ENCODE peak calls at places on chromosomes 12 and 14, in nine cellular contexts. O is PC-3; M is SJSA1; T is aorta; R is OCI-LY7; A is CD4-positive, alpha-beta memory T cell; F is prostate gland; V is A549; C is GM23338. Y is an unnamed sample.

GRCh38 chr14:99234982-99235491 is 37.0 kb downstream of the BCL11B start:
- DNase-seq in T (no peak), F (no peak), C (peak; percentile 80), A (peak; percentile 49), R (no peak), M (no peak), V (no peak), O (no peak), Y (no peak)

GRCh38 chr14:88346048-88346639 is 23.1 kb upstream of the KCNK10 start:
- DNase-seq in R (no peak), F (peak; percentile 12), V (no peak), O (peak; percentile 96), C (no peak), M (no peak), T (no peak), A (no peak), Y (no peak)

GRCh38 chr14:45867046-45867894 is 614.3 kb upstream of the MIS18BP1 start:
- DNase-seq in F (no peak), C (no peak), A (no peak), O (no peak), V (no peak), T (no peak), R (no peak), M (no peak), Y (no peak)

GRCh38 chr14:100278702-100279101 is 27.5 kb downstream of the SLC25A29 start:
- DNase-seq in V (no peak), A (no peak), O (peak; percentile 27), T (no peak), C (no peak), R (peak; percentile 45), M (no peak), F (peak; percentile 47), Y (no peak)

GRCh38 chr14:70905316-70905715 is 1.9 kb upstream of the PCNX1 start:
- DNase-seq in O (no peak), M (no peak), A (no peak), C (no peak), V (no peak), R (no peak), T (no peak), F (no peak), Y (peak; percentile 78)

GRCh38 chr12:95446511-95446910 is 27.4 kb upstream of the METAP2 start:
- DNase-seq in F (no peak), C (peak; percentile 80), O (no peak), M (no peak), R (no peak), V (no peak), A (no peak), T (peak; percentile 59), Y (peak; percentile 60)

GRCh38 chr14:63730659-63731058 is 2.8 kb upstream of the SGPP1 start:
- DNase-seq in F (no peak), O (no peak), C (no peak), A (no peak), R (no peak), T (no peak), V (no peak), M (no peak), Y (no peak)

GRCh38 chr12:77122236-77122635 is 56.9 kb upstream of the E2F7 start:
- DNase-seq in A (no peak), V (no peak), O (peak; percentile 90), T (no peak), R (no peak), M (peak; percentile 79), C (no peak), F (no peak), Y (no peak)

GRCh38 chr12:76872415-76872814 is 6.4 kb downstream of the CSRP2 start:
- DNase-seq in C (peak; percentile 89), F (no peak), T (no peak), M (no peak), R (peak; percentile 37), V (no peak), A (no peak), O (no peak), Y (no peak)

GRCh38 chr12:51341259-51342007 is 5.0 kb downstream of the CELA1 start:
- DNase-seq in F (peak; percentile 50), C (peak; percentile 92), R (peak; percentile 78), A (peak; percentile 75), T (peak; percentile 78), V (peak; percentile 84), O (peak; percentile 88), M (peak; percentile 68), Y (peak; percentile 84)

GRCh38 chr14:32564591-32564990 is 235.5 kb downstream of the AKAP6 start:
- DNase-seq in F (peak; percentile 29), T (no peak), V (no peak), R (no peak), O (no peak), C (no peak), A (peak; percentile 12), M (no peak), Y (no peak)

GRCh38 chr14:58491593-58491992 is 64.1 kb downstream of the KIAA0586 start:
- DNase-seq in T (no peak), M (no peak), R (no peak), F (no peak), A (no peak), V (no peak), C (no peak), O (peak; percentile 35), Y (no peak)

GRCh38 chr14:53187921-53188463 is 34.9 kb upstream of the DDHD1 start:
- DNase-seq in V (no peak), C (no peak), O (no peak), F (no peak), A (no peak), R (no peak), T (no peak), M (no peak), Y (no peak)
- H3K4me1 ChIP-seq in V (no peaks in the 10 kb centered on the region), C (peaks cover 21% of the 10 kb centered on the region), O (peaks cover 5% of the 10 kb centered on the region), F (no peaks in the 10 kb centered on the region), A (no peaks in the 10 kb centered on the region), R (no peaks in the 10 kb centered on the region), T (no peaks in the 10 kb centered on the region), M (peaks cover 27% of the 10 kb centered on the region), Y (no peaks in the 10 kb centered on the region)

DNA sequence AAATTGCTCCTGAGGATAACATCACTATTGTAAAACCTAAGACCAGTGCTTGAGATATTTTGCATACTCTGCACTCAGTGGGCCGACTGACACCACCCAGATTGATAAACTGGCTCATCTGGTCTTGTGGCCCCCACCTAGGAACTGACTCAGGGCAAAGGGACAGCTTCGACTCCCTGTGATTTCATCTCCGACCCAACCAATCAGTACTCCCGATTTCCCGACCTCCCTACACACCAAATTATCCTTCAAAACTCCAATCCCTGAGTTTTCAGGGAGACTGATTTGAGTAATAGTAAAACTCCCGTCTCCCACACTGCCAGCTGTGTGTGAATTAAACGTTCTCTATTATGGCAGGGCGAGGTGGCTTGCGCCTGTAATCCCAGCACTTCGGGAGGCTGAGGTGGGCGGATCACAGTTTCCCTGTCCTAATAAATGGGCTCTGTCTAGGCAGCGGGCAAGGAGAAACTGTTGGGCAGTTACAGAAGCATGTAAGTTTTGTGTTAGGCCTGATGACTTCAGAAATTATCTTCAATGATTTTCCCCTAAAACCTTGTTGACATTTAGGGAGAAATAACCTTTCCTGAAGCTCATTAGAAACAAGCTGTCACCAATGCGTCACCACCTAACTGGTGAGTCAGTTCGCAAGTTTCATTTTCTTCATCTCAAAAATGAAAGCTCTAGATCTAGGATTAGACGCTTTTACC is 5.3 kb upstream of the UBC start:
- DNase-seq in T (peak; percentile 42), R (peak; percentile 45), O (peak; percentile 71), F (no peak), C (no peak), A (peak; percentile 57), M (no peak), V (no peak), Y (no peak)
- H3K4me1 ChIP-seq in T (peaks cover 2% of the 10 kb centered on the region), R (peaks cover 73% of the 10 kb centered on the region), O (peaks cover 60% of the 10 kb centered on the region), F (peaks cover 4% of the 10 kb centered on the region), C (peaks cover 51% of the 10 kb centered on the region), A (peaks cover 76% of the 10 kb centered on the region), M (peaks cover 61% of the 10 kb centered on the region), V (peaks cover 67% of the 10 kb centered on the region), Y (no peaks in the 10 kb centered on the region)

GRCh38 chr14:75232597-75232996 is 46.0 kb upstream of the FOS start:
- DNase-seq in M (no peak), R (peak; percentile 68), A (peak; percentile 75), C (no peak), V (no peak), O (no peak), F (no peak), T (no peak), Y (no peak)

GRCh38 chr14:75229923-75230792 is 48.5 kb upstream of the FOS start:
- DNase-seq in R (peak; percentile 72), M (no peak), F (no peak), T (no peak), C (peak; percentile 70), A (peak; percentile 76), O (peak; percentile 74), V (peak; percentile 64), Y (no peak)

GRCh38 chr14:75234173-75234855 is 44.3 kb upstream of the FOS start:
- DNase-seq in A (no peak), M (peak; percentile 85), C (no peak), T (peak; percentile 88), O (peak; percentile 46), R (no peak), F (no peak), V (no peak), Y (peak; percentile 80)

GRCh38 chr14:75229576-75229922 is 49.1 kb upstream of the FOS start:
- DNase-seq in C (no peak), R (no peak), M (no peak), F (no peak), A (no peak), V (no peak), O (no peak), T (no peak), Y (no peak)

GRCh38 chr14:75231320-75231719 is 47.3 kb upstream of the FOS start:
- DNase-seq in A (no peak), V (no peak), O (no peak), F (no peak), C (no peak), R (no peak), M (no peak), T (no peak), Y (no peak)
- H3K4me1 ChIP-seq in A (peaks cover 43% of the 10 kb centered on the region), V (peaks cover 16% of the 10 kb centered on the region), O (peaks cover 24% of the 10 kb centered on the region), F (no peaks in the 10 kb centered on the region), C (peaks cover 6% of the 10 kb centered on the region), R (peaks cover 51% of the 10 kb centered on the region), M (peaks cover 13% of the 10 kb centered on the region), T (no peaks in the 10 kb centered on the region), Y (no peaks in the 10 kb centered on the region)

GRCh38 chr14:75434557-75435248 is 6.9 kb downstream of the JDP2 start:
- DNase-seq in M (no peak), C (no peak), F (no peak), R (no peak), A (no peak), V (no peak), T (no peak), O (no peak), Y (no peak)

GRCh38 chr14:75435473-75435872 is 7.7 kb downstream of the JDP2 start:
- DNase-seq in R (peak; percentile 57), O (no peak), A (no peak), V (no peak), T (no peak), M (no peak), F (no peak), C (no peak), Y (no peak)

GRCh38 chr14:75431827-75432226 is 4.0 kb downstream of the JDP2 start:
- DNase-seq in M (no peak), F (no peak), T (no peak), A (no peak), R (no peak), C (no peak), O (no peak), V (no peak), Y (no peak)

GRCh38 chr14:75432406-75432805 is 4.6 kb downstream of the JDP2 start:
- DNase-seq in T (no peak), O (no peak), C (no peak), V (no peak), A (no peak), M (no peak), R (no peak), F (no peak), Y (no peak)

GRCh38 chr14:75433631-75434556 is 6.1 kb downstream of the JDP2 start:
- DNase-seq in A (no peak), T (no peak), M (no peak), V (no peak), C (no peak), O (no peak), R (no peak), F (no peak), Y (no peak)
- H3K4me1 ChIP-seq in A (no peaks in the 10 kb centered on the region), T (no peaks in the 10 kb centered on the region), M (peaks cover 19% of the 10 kb centered on the region), V (peaks cover 33% of the 10 kb centered on the region), C (peaks cover 10% of the 10 kb centered on the region), O (no peaks in the 10 kb centered on the region), R (peaks cover 87% of the 10 kb centered on the region), F (peaks cover 9% of the 10 kb centered on the region), Y (no peaks in the 10 kb centered on the region)

Y was measured in right atrium auricular region.